ENCODE peak calls at places on chromosomes 11 and 22, in seven cellular contexts. D, I, S, B, X, Y and M are unnamed samples.

GRCh38 chr22:25745341-25746011 is 3.5 kb downstream of the MYO18B start:
- DNase-seq in Y (no peak), D (no peak), X (peak; percentile 65), B (no peak), I (no peak), S (no peak), M (no peak)

GRCh38 chr22:42376721-42377177 is 55.5 kb downstream of the NFAM1 start:
- DNase-seq in S (no peak), X (peak; percentile 72), I (no peak), Y (no peak), D (no peak), B (peak; percentile 75), M (no peak)

GRCh38 chr11:131889760-131890620 is 519.6 kb downstream of the NTM start:
- DNase-seq in D (no peak), X (peak; percentile 47), B (no peak), Y (no peak), S (no peak), I (no peak), M (no peak)

GRCh38 chr22:17258015-17258827 is 39.0 kb upstream of the ADA2 start:
- DNase-seq in X (no peak), S (no peak), B (no peak), D (peak; percentile 82), I (no peak), Y (no peak), M (peak; percentile 60)

GRCh38 chr22:39110631-39111561 is 13.9 kb downstream of the APOBEC3H start:
- DNase-seq in I (no peak), Y (no peak), S (no peak), X (no peak), B (no peak), D (no peak), M (no peak)

GRCh38 chr11:44842219-44842618 is 108.5 kb downstream of the TP53I11 start:
- DNase-seq in Y (no peak), D (no peak), B (peak; percentile 59), I (no peak), S (no peak), X (peak; percentile 45), M (no peak)

GRCh38 chr22:29302402-29302680 is 4.1 kb upstream of the GAS2L1 start:
- DNase-seq in D (no peak), X (no peak), Y (no peak), B (no peak), I (no peak), S (no peak), M (no peak)

GRCh38 chr11:44978961-44979331 is 28.3 kb upstream of the TP53I11 start:
- DNase-seq in D (no peak), X (no peak), I (no peak), Y (peak; percentile 69), S (no peak), B (no peak), M (peak; percentile 59)

GRCh38 chr11:92226331-92227232 is 2.0 kb downstream of the FAT3 start:
- DNase-seq in X (peak; percentile 2), D (no peak), B (no peak), I (no peak), S (no peak), Y (no peak), M (no peak)

GRCh38 chr11:9762531-9762930 is 98.7 kb downstream of the SWAP70 start:
- DNase-seq in B (no peak), Y (no peak), I (no peak), D (no peak), S (no peak), X (no peak), M (no peak)

GRCh38 chr11:10307411-10308207 is 2.7 kb downstream of the ADM start:
- DNase-seq in Y (peak; percentile 85), I (peak; percentile 69), D (peak; percentile 75), B (peak; percentile 81), S (peak; percentile 69), X (peak; percentile 94), M (peak; percentile 95)

GRCh38 chr11:118984825-118985224 is 13.1 kb upstream of the CENATAC start:
- DNase-seq in X (no peak), D (no peak), I (no peak), Y (no peak), B (no peak), S (no peak), M (no peak)

GRCh38 chr11:82546556-82547162 is 187.0 kb downstream of the FAM181B start:
- DNase-seq in S (no peak), Y (no peak), D (no peak), I (no peak), B (no peak), X (no peak), M (no peak)

GRCh38 chr11:1879941-1880720 is 11.6 kb downstream of the PRR33 start:
- DNase-seq in I (no peak), X (no peak), B (no peak), D (no peak), S (no peak), Y (no peak), M (peak; percentile 25)

GRCh38 chr11:130727715-130728114 is 188.6 kb downstream of the SNX19 start:
- DNase-seq in D (no peak), B (no peak), X (no peak), S (no peak), I (no peak), Y (no peak), M (no peak)

GRCh38 chr11:71355266-71355665 is 92.9 kb downstream of the DHCR7 start:
- DNase-seq in I (no peak), D (no peak), Y (no peak), X (no peak), S (no peak), B (no peak), M (no peak)

GRCh38 chr11:132258865-132259264 is 888.5 kb downstream of the NTM start:
- DNase-seq in D (no peak), B (no peak), X (no peak), Y (no peak), S (no peak), I (no peak), M (no peak)

GRCh38 chr11:111698852-111699559 is 67.2 kb downstream of the PPP2R1B start:
- DNase-seq in I (no peak), Y (no peak), D (no peak), B (no peak), X (no peak), S (no peak), M (no peak)

GRCh38 chr22:36425977-36426523 is 38.3 kb upstream of the MYH9 start:
- DNase-seq in S (no peak), D (no peak), I (no peak), Y (no peak), B (no peak), X (peak; percentile 81), M (no peak)

GRCh38 chr22:24728790-24729637 is 45.5 kb downstream of the PIWIL3 start:
- DNase-seq in S (peak; percentile 11), X (peak; percentile 92), D (no peak), I (no peak), B (no peak), Y (no peak), M (no peak)

GRCh38 chr22:23121026-23121823 is 20.6 kb downstream of the RSPH14 start:
- DNase-seq in D (no peak), I (no peak), X (no peak), S (no peak), B (no peak), Y (no peak), M (no peak)

GRCh38 chr22:25419247-25420113 is 145.0 kb upstream of the GRK3 start:
- DNase-seq in D (no peak), Y (no peak), X (no peak), B (no peak), I (no peak), S (no peak), M (no peak)